ENCODE peak calls at places on chromosomes 5 and 9, in ten cellular contexts. One of them, this sample, is unnamed.

GRCh38 chr9:95724253-95724991 is 151.1 kb upstream of the ERCC6L2 start:
- DNase-seq in astrocyte of the spinal cord: no peak
- DNase-seq in pancreas: no peak
- DNase-seq in brain microvascular endothelial cell: no peak
- DNase-seq in omental fat pad: no peak
- DNase-seq in CD8-positive, alpha-beta T cell: peak
- DNase-seq in upper lobe of right lung: no peak
- DNase-seq in GM12864: peak
- DNase-seq in psoas muscle: no peak
- DNase-seq in endothelial cell: no peak
- DNase-seq in this sample: no peak

GRCh38 chr9:79883073-79883645 is 311.4 kb downstream of the TLE4 start:
- DNase-seq in astrocyte of the spinal cord: no peak
- DNase-seq in pancreas: no peak
- DNase-seq in brain microvascular endothelial cell: no peak
- DNase-seq in omental fat pad: no peak
- DNase-seq in CD8-positive, alpha-beta T cell: peak
- DNase-seq in upper lobe of right lung: no peak
- DNase-seq in GM12864: no peak
- DNase-seq in psoas muscle: no peak
- DNase-seq in endothelial cell: no peak
- DNase-seq in this sample: no peak

GRCh38 chr9:110141118-110141797 is 66.7 kb downstream of the C9orf152 start:
- DNase-seq in astrocyte of the spinal cord: peak
- DNase-seq in pancreas: no peak
- DNase-seq in brain microvascular endothelial cell: peak
- DNase-seq in omental fat pad: peak
- DNase-seq in CD8-positive, alpha-beta T cell: no peak
- DNase-seq in upper lobe of right lung: no peak
- DNase-seq in GM12864: no peak
- DNase-seq in psoas muscle: peak
- DNase-seq in endothelial cell: no peak
- DNase-seq in this sample: peak

GRCh38 chr5:96062836-96063235 is 101.2 kb upstream of the ELL2 start:
- DNase-seq in astrocyte of the spinal cord: no peak
- DNase-seq in pancreas: no peak
- DNase-seq in brain microvascular endothelial cell: no peak
- DNase-seq in omental fat pad: no peak
- DNase-seq in CD8-positive, alpha-beta T cell: no peak
- DNase-seq in upper lobe of right lung: no peak
- DNase-seq in GM12864: no peak
- DNase-seq in psoas muscle: no peak
- DNase-seq in endothelial cell: no peak
- DNase-seq in this sample: no peak

GRCh38 chr9:21266733-21267132 is 26.9 kb upstream of the IFNA14 start:
- DNase-seq in astrocyte of the spinal cord: no peak
- DNase-seq in pancreas: no peak
- DNase-seq in brain microvascular endothelial cell: no peak
- DNase-seq in omental fat pad: no peak
- DNase-seq in CD8-positive, alpha-beta T cell: no peak
- DNase-seq in upper lobe of right lung: no peak
- DNase-seq in GM12864: no peak
- DNase-seq in psoas muscle: no peak
- DNase-seq in endothelial cell: no peak
- DNase-seq in this sample: no peak

GRCh38 chr9:5857928-5858327 is 25.0 kb upstream of the ERMP1 start:
- DNase-seq in astrocyte of the spinal cord: no peak
- DNase-seq in pancreas: no peak
- DNase-seq in brain microvascular endothelial cell: no peak
- DNase-seq in omental fat pad: no peak
- DNase-seq in CD8-positive, alpha-beta T cell: no peak
- DNase-seq in upper lobe of right lung: no peak
- DNase-seq in GM12864: no peak
- DNase-seq in psoas muscle: no peak
- DNase-seq in endothelial cell: no peak
- DNase-seq in this sample: no peak

GRCh38 chr9:76200315-76200714 is 193.9 kb downstream of the RFK start:
- DNase-seq in astrocyte of the spinal cord: peak
- DNase-seq in pancreas: no peak
- DNase-seq in brain microvascular endothelial cell: no peak
- DNase-seq in omental fat pad: no peak
- DNase-seq in CD8-positive, alpha-beta T cell: no peak
- DNase-seq in upper lobe of right lung: no peak
- DNase-seq in GM12864: no peak
- DNase-seq in psoas muscle: no peak
- DNase-seq in endothelial cell: no peak
- DNase-seq in this sample: no peak

GRCh38 chr9:33372900-33373299 is 29.5 kb downstream of the AQP7 start:
- DNase-seq in astrocyte of the spinal cord: no peak
- DNase-seq in pancreas: peak
- DNase-seq in brain microvascular endothelial cell: no peak
- DNase-seq in omental fat pad: no peak
- DNase-seq in CD8-positive, alpha-beta T cell: no peak
- DNase-seq in upper lobe of right lung: peak
- DNase-seq in GM12864: no peak
- DNase-seq in psoas muscle: no peak
- DNase-seq in endothelial cell: no peak
- DNase-seq in this sample: no peak

DNA sequence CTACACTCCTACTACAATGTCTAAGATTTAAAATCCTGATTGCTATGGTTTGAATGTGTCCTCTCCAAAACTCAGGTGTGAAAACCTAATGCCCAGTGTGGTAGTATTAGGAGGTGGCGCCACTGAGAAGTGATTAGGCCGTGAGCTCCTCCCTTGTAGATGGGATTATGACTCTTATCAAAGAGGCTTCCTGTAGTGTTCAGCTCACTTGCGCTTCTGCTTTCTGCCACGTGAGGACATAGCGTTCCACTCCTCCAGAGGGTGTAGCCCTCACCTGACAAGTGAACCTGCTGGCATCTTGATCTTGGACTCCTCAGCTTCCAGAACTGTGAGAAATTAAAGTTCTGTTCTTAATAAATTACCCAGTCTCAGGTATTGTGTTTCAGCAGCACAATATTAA is 33.0 kb upstream of the WHRN start:
- DNase-seq in astrocyte of the spinal cord: no peak
- DNase-seq in pancreas: no peak
- DNase-seq in brain microvascular endothelial cell: no peak
- DNase-seq in omental fat pad: no peak
- DNase-seq in CD8-positive, alpha-beta T cell: peak
- DNase-seq in upper lobe of right lung: no peak
- DNase-seq in GM12864: peak
- DNase-seq in psoas muscle: no peak
- DNase-seq in endothelial cell: no peak
- DNase-seq in this sample: no peak
- TF ChIP-seq CTCF in astrocyte of the spinal cord: no peak
- TF ChIP-seq CTCF in pancreas: no peak
- TF ChIP-seq CTCF in brain microvascular endothelial cell: peak
- TF ChIP-seq CTCF in omental fat pad: no peak
- TF ChIP-seq CTCF in CD8-positive, alpha-beta T cell: no peak
- TF ChIP-seq CTCF in upper lobe of right lung: no peak
- TF ChIP-seq CTCF in GM12864: peak
- TF ChIP-seq CTCF in psoas muscle: no peak
- TF ChIP-seq CTCF in endothelial cell: no peak
- TF ChIP-seq CTCF in this sample: peak

GRCh38 chr9:98774746-98775145 is 21.6 kb downstream of the ANKS6 start:
- DNase-seq in astrocyte of the spinal cord: no peak
- DNase-seq in pancreas: no peak
- DNase-seq in brain microvascular endothelial cell: no peak
- DNase-seq in omental fat pad: no peak
- DNase-seq in CD8-positive, alpha-beta T cell: no peak
- DNase-seq in upper lobe of right lung: no peak
- DNase-seq in GM12864: no peak
- DNase-seq in psoas muscle: no peak
- DNase-seq in endothelial cell: no peak
- DNase-seq in this sample: no peak

GRCh38 chr9:98772364-98773155 is 23.8 kb downstream of the ANKS6 start:
- DNase-seq in astrocyte of the spinal cord: no peak
- DNase-seq in pancreas: no peak
- DNase-seq in brain microvascular endothelial cell: no peak
- DNase-seq in omental fat pad: no peak
- DNase-seq in CD8-positive, alpha-beta T cell: no peak
- DNase-seq in upper lobe of right lung: no peak
- DNase-seq in GM12864: no peak
- DNase-seq in psoas muscle: no peak
- DNase-seq in endothelial cell: no peak
- DNase-seq in this sample: no peak

GRCh38 chr9:98775831-98776441 is 20.4 kb downstream of the ANKS6 start:
- DNase-seq in astrocyte of the spinal cord: peak
- DNase-seq in pancreas: no peak
- DNase-seq in brain microvascular endothelial cell: peak
- DNase-seq in omental fat pad: no peak
- DNase-seq in CD8-positive, alpha-beta T cell: no peak
- DNase-seq in upper lobe of right lung: no peak
- DNase-seq in GM12864: peak
- DNase-seq in psoas muscle: no peak
- DNase-seq in endothelial cell: peak
- DNase-seq in this sample: peak

GRCh38 chr9:98771209-98771874 is 25.0 kb downstream of the ANKS6 start:
- DNase-seq in astrocyte of the spinal cord: no peak
- DNase-seq in pancreas: no peak
- DNase-seq in brain microvascular endothelial cell: no peak
- DNase-seq in omental fat pad: no peak
- DNase-seq in CD8-positive, alpha-beta T cell: no peak
- DNase-seq in upper lobe of right lung: no peak
- DNase-seq in GM12864: no peak
- DNase-seq in psoas muscle: no peak
- DNase-seq in endothelial cell: no peak
- DNase-seq in this sample: no peak

DNA sequence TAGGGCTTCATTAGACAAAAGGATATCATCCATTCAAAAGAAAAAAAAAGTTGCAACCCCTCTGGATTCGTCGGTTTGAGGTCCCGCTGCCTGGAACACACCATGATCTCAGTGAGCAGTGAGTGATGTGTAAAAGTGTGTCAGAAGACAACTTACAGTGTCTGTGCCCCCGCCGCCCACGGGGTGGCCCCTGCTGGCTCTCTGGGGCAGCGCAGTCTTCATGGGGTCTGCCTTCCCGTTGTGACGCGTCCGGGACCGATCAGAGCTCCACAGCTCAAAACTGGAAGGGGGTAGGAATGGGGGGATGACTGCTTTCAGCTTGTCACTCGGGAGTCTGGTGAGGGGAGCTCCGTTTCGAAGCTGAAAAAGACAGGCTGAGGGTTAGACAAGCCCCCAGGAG is 22.6 kb downstream of the ANKS6 start:
- DNase-seq in astrocyte of the spinal cord: no peak
- DNase-seq in pancreas: no peak
- DNase-seq in brain microvascular endothelial cell: no peak
- DNase-seq in omental fat pad: no peak
- DNase-seq in CD8-positive, alpha-beta T cell: no peak
- DNase-seq in upper lobe of right lung: no peak
- DNase-seq in GM12864: no peak
- DNase-seq in psoas muscle: no peak
- DNase-seq in endothelial cell: no peak
- DNase-seq in this sample: no peak
- TF ChIP-seq CTCF in astrocyte of the spinal cord: no peak
- TF ChIP-seq CTCF in pancreas: no peak
- TF ChIP-seq CTCF in brain microvascular endothelial cell: peak
- TF ChIP-seq CTCF in omental fat pad: no peak
- TF ChIP-seq CTCF in CD8-positive, alpha-beta T cell: no peak
- TF ChIP-seq CTCF in upper lobe of right lung: no peak
- TF ChIP-seq CTCF in GM12864: no peak
- TF ChIP-seq CTCF in psoas muscle: no peak
- TF ChIP-seq CTCF in endothelial cell: no peak
- TF ChIP-seq CTCF in this sample: peak

GRCh38 chr5:60387041-60387440 is 312.9 kb downstream of the DEPDC1B start:
- DNase-seq in astrocyte of the spinal cord: peak
- DNase-seq in pancreas: no peak
- DNase-seq in brain microvascular endothelial cell: no peak
- DNase-seq in omental fat pad: no peak
- DNase-seq in CD8-positive, alpha-beta T cell: no peak
- DNase-seq in upper lobe of right lung: no peak
- DNase-seq in GM12864: no peak
- DNase-seq in psoas muscle: no peak
- DNase-seq in endothelial cell: no peak
- DNase-seq in this sample: no peak

GRCh38 chr5:60379907-60380306 is 320.1 kb downstream of the DEPDC1B start:
- DNase-seq in astrocyte of the spinal cord: no peak
- DNase-seq in pancreas: no peak
- DNase-seq in brain microvascular endothelial cell: no peak
- DNase-seq in omental fat pad: no peak
- DNase-seq in CD8-positive, alpha-beta T cell: no peak
- DNase-seq in upper lobe of right lung: no peak
- DNase-seq in GM12864: peak
- DNase-seq in psoas muscle: no peak
- DNase-seq in endothelial cell: no peak
- DNase-seq in this sample: no peak

GRCh38 chr5:60377826-60378225 is 322.1 kb downstream of the DEPDC1B start:
- DNase-seq in astrocyte of the spinal cord: no peak
- DNase-seq in pancreas: no peak
- DNase-seq in brain microvascular endothelial cell: no peak
- DNase-seq in omental fat pad: no peak
- DNase-seq in CD8-positive, alpha-beta T cell: no peak
- DNase-seq in upper lobe of right lung: no peak
- DNase-seq in GM12864: no peak
- DNase-seq in psoas muscle: no peak
- DNase-seq in endothelial cell: no peak
- DNase-seq in this sample: no peak

GRCh38 chr5:60386398-60386797 is 313.6 kb downstream of the DEPDC1B start:
- DNase-seq in astrocyte of the spinal cord: no peak
- DNase-seq in pancreas: no peak
- DNase-seq in brain microvascular endothelial cell: no peak
- DNase-seq in omental fat pad: no peak
- DNase-seq in CD8-positive, alpha-beta T cell: no peak
- DNase-seq in upper lobe of right lung: no peak
- DNase-seq in GM12864: no peak
- DNase-seq in psoas muscle: no peak
- DNase-seq in endothelial cell: no peak
- DNase-seq in this sample: no peak

DNA sequence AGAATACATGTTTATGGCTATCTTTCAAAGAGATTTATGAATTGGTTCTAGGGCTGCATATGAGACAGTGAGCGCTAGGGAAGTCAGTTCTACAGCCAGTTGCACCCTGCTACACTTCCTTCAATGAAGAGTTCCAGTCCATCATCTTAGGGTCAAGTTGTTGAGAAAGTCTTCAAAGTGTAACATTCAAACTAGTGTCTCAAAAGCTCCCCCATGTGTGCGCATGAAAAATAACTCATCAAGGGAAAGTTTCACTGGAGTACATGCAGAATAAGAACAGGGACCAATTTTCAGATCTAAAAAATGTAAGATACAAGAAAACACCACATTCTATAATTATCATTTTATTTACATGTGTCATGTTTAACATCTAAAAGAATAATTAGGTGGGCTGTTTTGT is 317.2 kb downstream of the DEPDC1B start:
- DNase-seq in astrocyte of the spinal cord: peak
- DNase-seq in pancreas: no peak
- DNase-seq in brain microvascular endothelial cell: peak
- DNase-seq in omental fat pad: no peak
- DNase-seq in CD8-positive, alpha-beta T cell: no peak
- DNase-seq in upper lobe of right lung: no peak
- DNase-seq in GM12864: peak
- DNase-seq in psoas muscle: no peak
- DNase-seq in endothelial cell: no peak
- DNase-seq in this sample: no peak
- TF ChIP-seq CTCF in astrocyte of the spinal cord: peak
- TF ChIP-seq CTCF in pancreas: no peak
- TF ChIP-seq CTCF in brain microvascular endothelial cell: peak
- TF ChIP-seq CTCF in omental fat pad: no peak
- TF ChIP-seq CTCF in CD8-positive, alpha-beta T cell: no peak
- TF ChIP-seq CTCF in upper lobe of right lung: peak
- TF ChIP-seq CTCF in GM12864: peak
- TF ChIP-seq CTCF in psoas muscle: no peak
- TF ChIP-seq CTCF in endothelial cell: no peak
- TF ChIP-seq CTCF in this sample: peak

GRCh38 chr5:155147222-155147621 is 133.7 kb downstream of the KIF4B start:
- DNase-seq in astrocyte of the spinal cord: no peak
- DNase-seq in pancreas: no peak
- DNase-seq in brain microvascular endothelial cell: no peak
- DNase-seq in omental fat pad: no peak
- DNase-seq in CD8-positive, alpha-beta T cell: no peak
- DNase-seq in upper lobe of right lung: no peak
- DNase-seq in GM12864: no peak
- DNase-seq in psoas muscle: no peak
- DNase-seq in endothelial cell: no peak
- DNase-seq in this sample: no peak
- TF ChIP-seq CTCF in astrocyte of the spinal cord: no peak
- TF ChIP-seq CTCF in pancreas: no peak
- TF ChIP-seq CTCF in brain microvascular endothelial cell: peak
- TF ChIP-seq CTCF in omental fat pad: no peak
- TF ChIP-seq CTCF in CD8-positive, alpha-beta T cell: no peak
- TF ChIP-seq CTCF in upper lobe of right lung: peak
- TF ChIP-seq CTCF in GM12864: no peak
- TF ChIP-seq CTCF in psoas muscle: no peak
- TF ChIP-seq CTCF in endothelial cell: no peak
- TF ChIP-seq CTCF in this sample: peak

This sample was measured in retinal pigment epithelial cell.